ENCODE peak calls at places on chromosomes 16 and 17, in ten cellular contexts. V, L, W, U, G, O, N, Y, H and E are unnamed samples. For H3K9me3, the result is how much of the 10 kb centered on the place peaks cover.

GRCh38 chr16:86573646-86574508 is 4.5 kb upstream of the FOXL1 start:
- DNase-seq in W (no peak), L (no peak), Y (no peak), N (no peak), G (no peak), H (no peak), V (no peak), O (no peak), U (no peak), E (no peak)

GRCh38 chr17:42517516-42517915 is 18.5 kb upstream of the NAGLU start:
- DNase-seq in L (peak), Y (peak), O (peak), N (peak), G (no peak), H (peak), U (peak), V (no peak), W (peak), E (peak)

GRCh38 chr17:55215711-55216110 is 49.0 kb upstream of the HLF start:
- DNase-seq in V (no peak), L (no peak), H (no peak), O (no peak), Y (no peak), W (no peak), N (no peak), G (no peak), U (no peak), E (no peak)

GRCh38 chr16:55672471-55672870 is 16.7 kb downstream of the SLC6A2 start:
- DNase-seq in H (peak), Y (no peak), N (no peak), U (no peak), L (peak), W (peak), O (no peak), V (no peak), G (no peak), E (no peak)

GRCh38 chr17:77394540-77395295 is 253.9 kb downstream of the SEC14L1 start:
- DNase-seq in W (no peak), G (no peak), L (peak), N (no peak), U (peak), O (no peak), Y (no peak), H (no peak), V (no peak), E (peak)

GRCh38 chr17:28384281-28385036 is 13.0 kb downstream of the SARM1 start:
- DNase-seq in N (no peak), G (no peak), W (no peak), L (no peak), U (peak), Y (peak), V (no peak), H (peak), O (peak), E (peak)

GRCh38 chr16:52265446-52265861 is 281.5 kb downstream of the TOX3 start:
- DNase-seq in H (no peak), G (no peak), V (no peak), L (no peak), U (no peak), W (no peak), N (no peak), Y (no peak), O (peak), E (no peak)

GRCh38 chr17:19876524-19877161 is 8.9 kb upstream of the ULK2 start:
- DNase-seq in O (no peak), W (peak), H (peak), G (no peak), N (no peak), Y (peak), U (no peak), V (no peak), L (peak), E (peak)

GRCh38 chr17:64777413-64778101 is 115.5 kb upstream of the SMURF2 start:
- DNase-seq in G (no peak), H (peak), O (no peak), U (peak), N (no peak), W (no peak), L (no peak), V (no peak), Y (no peak), E (peak)

GRCh38 chr17:8563981-8564602 is 66.4 kb downstream of the MYH10 start:
- DNase-seq in G (no peak), H (no peak), V (no peak), O (no peak), W (no peak), Y (no peak), N (no peak), U (no peak), L (no peak), E (no peak)

GRCh38 chr17:72034000-72034399 is 86.8 kb upstream of the SOX9 start:
- DNase-seq in W (no peak), N (no peak), U (no peak), G (no peak), V (no peak), O (no peak), L (no peak), Y (no peak), H (no peak), E (no peak)

GRCh38 chr16:85126731-85127662 is 14.7 kb upstream of the CIBAR2 start:
- DNase-seq in H (no peak), G (no peak), O (no peak), N (peak), Y (no peak), V (no peak), L (peak), W (peak), U (no peak), E (no peak)

GRCh38 chr17:74080936-74081335 is 122.5 kb upstream of the RPL38 start:
- DNase-seq in N (no peak), Y (no peak), U (no peak), V (no peak), L (no peak), H (no peak), O (no peak), G (no peak), W (no peak), E (no peak)

GRCh38 chr17:4599505-4600281 is 15.4 kb downstream of the SMTNL2 start:
- DNase-seq in U (no peak), G (no peak), H (peak), Y (no peak), N (peak), L (peak), O (peak), W (peak), V (no peak), E (peak)

GRCh38 chr16:55349867-55350266 is 25.9 kb downstream of the IRX6 start:
- DNase-seq in W (no peak), N (no peak), V (no peak), Y (no peak), O (no peak), H (no peak), L (no peak), U (no peak), G (no peak), E (no peak)

GRCh38 chr17:68512967-68513474 is 791 bp downstream of the PRKAR1A start:
- DNase-seq in Y (no peak), N (no peak), L (peak), W (peak), V (no peak), H (no peak), U (no peak), G (no peak), O (peak), E (peak)

GRCh38 chr17:4509923-4510614 is 11.4 kb downstream of the SPNS2 start:
- DNase-seq in W (peak), L (peak), H (peak), U (no peak), N (no peak), G (no peak), Y (no peak), O (no peak), V (no peak), E (no peak)

GRCh38 chr17:15334266-15334665 is 7.1 kb downstream of the TEKT3 start:
- DNase-seq in O (no peak), V (no peak), H (no peak), N (no peak), G (no peak), W (no peak), L (no peak), Y (no peak), U (no peak), E (no peak)

GRCh38 chr16:54283735-54284318 is 2.8 kb downstream of the IRX3 start:
- DNase-seq in W (no peak), L (no peak), U (no peak), V (no peak), O (no peak), G (no peak), H (no peak), N (no peak), Y (no peak), E (no peak)

GRCh38 chr16:19424478-19424877 is 6.8 kb downstream of the TMC5 start:
- DNase-seq in V (no peak), O (no peak), U (peak), H (no peak), N (no peak), G (no peak), Y (no peak), W (no peak), L (no peak), E (no peak)

GRCh38 chr16:20166531-20167235 is 93.0 kb upstream of the GPR139 start:
- DNase-seq in W (no peak), L (no peak), O (peak), H (no peak), V (no peak), G (no peak), Y (no peak), U (no peak), N (no peak), E (no peak)

GRCh38 chr16:9279661-9280060 is 188.2 kb downstream of the HAPSTR1 start:
- DNase-seq in O (no peak), U (no peak), N (no peak), L (no peak), W (no peak), G (no peak), Y (no peak), H (no peak), V (no peak), E (no peak)

GRCh38 chr16:9275386-9275785 is 183.9 kb downstream of the HAPSTR1 start:
- DNase-seq in Y (no peak), N (no peak), G (no peak), V (no peak), O (no peak), W (no peak), U (no peak), H (no peak), L (no peak), E (no peak)

GRCh38 chr16:9280067-9280466 is 188.6 kb downstream of the HAPSTR1 start:
- DNase-seq in N (no peak), L (no peak), U (no peak), W (no peak), H (no peak), V (no peak), Y (no peak), O (no peak), G (no peak), E (no peak)

GRCh38 chr16:9270941-9271340 is 179.5 kb downstream of the HAPSTR1 start:
- DNase-seq in Y (no peak), U (no peak), G (no peak), V (no peak), N (no peak), H (no peak), L (no peak), O (no peak), W (no peak), E (no peak)

GRCh38 chr16:9275816-9276354 is 184.4 kb downstream of the HAPSTR1 start:
- DNase-seq in L (no peak), Y (no peak), W (no peak), V (no peak), N (no peak), O (no peak), U (no peak), G (no peak), H (no peak), E (no peak)
- H3K9me3 ChIP-seq in L (under half), Y (under half), W (under half), V (under half), N (under half), O (under half), U (under half), G (under half), H (under half), E (under half)

GRCh38 chr16:30979170-30980067 is 5.6 kb upstream of the HSD3B7 start:
- DNase-seq in O (no peak), U (no peak), L (no peak), N (no peak), V (no peak), W (no peak), G (no peak), Y (no peak), H (no peak), E (no peak)
- TF ChIP-seq CTCF in O (no peak), U (no peak), L (no peak), N (no peak), V (no peak), W (no peak), G (peak), Y (no peak), H (no peak), E (no peak)

GRCh38 chr16:31785126-31785525 is 88.5 kb upstream of the ZNF267 start:
- DNase-seq in N (no peak), O (no peak), U (no peak), Y (no peak), L (no peak), V (no peak), H (no peak), W (no peak), G (no peak), E (no peak)

GRCh38 chr16:31780342-31780741 is 93.3 kb upstream of the ZNF267 start:
- DNase-seq in G (no peak), U (no peak), L (no peak), W (no peak), V (no peak), Y (no peak), N (no peak), O (no peak), H (no peak), E (no peak)
- H3K9me3 ChIP-seq in G (under half), U (under half), L (under half), W (half or more), V (half or more), Y (half or more), N (under half), O (under half), H (half or more), E (under half)

GRCh38 chr17:21018894-21019293 is 23.9 kb downstream of the USP22 start:
- DNase-seq in N (no peak), G (no peak), Y (no peak), V (no peak), W (no peak), L (no peak), H (no peak), O (no peak), U (no peak), E (no peak)

GRCh38 chr17:21020622-21021021 is 22.2 kb downstream of the USP22 start:
- DNase-seq in Y (no peak), L (no peak), N (no peak), U (no peak), G (no peak), W (no peak), H (no peak), V (no peak), O (no peak), E (no peak)

GRCh38 chr17:21021208-21021803 is 21.5 kb downstream of the USP22 start:
- DNase-seq in O (no peak), W (no peak), N (no peak), Y (no peak), G (no peak), U (no peak), L (no peak), H (no peak), V (no peak), E (no peak)

GRCh38 chr17:21017861-21018260 is 24.9 kb downstream of the USP22 start:
- DNase-seq in H (no peak), Y (no peak), N (no peak), V (no peak), W (no peak), L (no peak), O (no peak), G (no peak), U (no peak), E (no peak)

GRCh38 chr17:21019976-21020575 is 22.7 kb downstream of the USP22 start:
- DNase-seq in L (no peak), G (no peak), O (peak), W (peak), Y (peak), H (peak), N (no peak), V (no peak), U (no peak), E (no peak)
- TF ChIP-seq CTCF in L (no peak), G (no peak), O (peak), W (peak), Y (no peak), H (peak), N (no peak), V (peak), U (peak), E (no peak)

GRCh38 chr16:68548947-68549346 is 9.9 kb downstream of the ZFP90 start:
- DNase-seq in Y (no peak), G (no peak), N (no peak), U (no peak), L (no peak), H (no peak), O (no peak), W (no peak), V (no peak), E (no peak)

DNA sequence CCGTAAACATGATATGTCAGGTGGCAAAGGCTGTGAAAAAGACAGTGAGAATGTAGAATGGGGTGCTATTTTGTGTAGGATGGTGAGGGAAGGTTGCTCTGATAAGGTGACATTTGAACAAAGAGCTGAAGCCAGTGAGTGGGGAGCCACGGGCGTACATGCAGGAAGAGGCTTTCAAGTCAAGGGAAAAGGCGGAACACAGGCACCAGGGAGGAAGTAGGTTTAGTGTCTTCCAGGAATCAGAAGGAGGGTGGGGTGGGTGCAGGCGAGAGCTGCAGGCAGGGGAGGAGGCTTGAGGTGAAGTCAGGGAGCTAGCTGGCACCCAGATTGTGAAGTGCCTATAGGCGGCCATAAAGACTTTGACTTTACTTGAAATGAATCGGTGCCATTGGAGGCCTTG is 14.1 kb downstream of the ZFP90 start:
- DNase-seq in L (no peak), W (no peak), V (no peak), N (no peak), O (no peak), H (no peak), Y (no peak), U (no peak), G (no peak), E (no peak)
- H3K9me3 ChIP-seq in L (under half), W (half or more), V (half or more), N (under half), O (under half), H (half or more), Y (half or more), U (under half), G (under half), E (under half)

DNA sequence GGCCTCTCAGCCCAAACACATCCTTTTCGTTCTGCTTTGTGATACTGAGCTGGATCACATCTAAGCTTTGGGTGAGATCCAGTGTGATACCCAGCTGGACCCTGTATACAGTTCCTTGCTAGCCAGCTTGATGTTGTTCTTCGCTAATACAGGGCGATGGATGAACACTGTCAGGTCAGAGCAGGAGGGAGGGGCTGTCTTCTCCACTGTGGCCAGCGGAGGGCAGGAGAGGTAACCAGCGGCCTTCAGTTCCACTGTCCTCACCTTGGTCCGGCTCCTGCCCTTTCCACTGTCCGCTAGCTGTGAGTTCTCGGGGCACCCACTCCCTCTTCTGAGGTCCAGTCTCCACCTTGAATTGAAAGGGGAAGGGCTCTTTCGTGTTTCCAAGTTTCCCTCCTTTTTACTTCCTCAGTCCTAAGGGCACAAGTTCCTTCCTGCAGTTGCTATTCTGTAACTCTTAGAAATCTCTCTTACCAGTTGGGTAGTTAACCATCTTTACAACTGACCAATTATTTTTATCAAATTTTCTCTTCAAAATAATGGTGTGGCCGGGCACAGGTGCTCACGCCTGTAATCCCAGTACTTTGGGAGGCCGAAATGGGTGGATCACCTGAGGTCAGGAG is 3.0 kb upstream of the ZNF213 start:
- DNase-seq in V (no peak), Y (peak), U (peak), L (no peak), H (no peak), N (no peak), W (peak), O (peak), G (no peak), E (peak)
- TF ChIP-seq CTCF in V (no peak), Y (peak), U (peak), L (peak), H (peak), N (no peak), W (peak), O (peak), G (peak), E (peak)

GRCh38 chr16:64615647-64616280 is 506.1 kb downstream of the CDH11 start:
- DNase-seq in W (no peak), N (no peak), U (no peak), V (no peak), Y (no peak), H (peak), G (no peak), O (no peak), L (no peak), E (peak)
- H3K9me3 ChIP-seq in W (under half), N (under half), U (under half), V (under half), Y (under half), H (under half), G (under half), O (under half), L (under half), E (under half)

DNA sequence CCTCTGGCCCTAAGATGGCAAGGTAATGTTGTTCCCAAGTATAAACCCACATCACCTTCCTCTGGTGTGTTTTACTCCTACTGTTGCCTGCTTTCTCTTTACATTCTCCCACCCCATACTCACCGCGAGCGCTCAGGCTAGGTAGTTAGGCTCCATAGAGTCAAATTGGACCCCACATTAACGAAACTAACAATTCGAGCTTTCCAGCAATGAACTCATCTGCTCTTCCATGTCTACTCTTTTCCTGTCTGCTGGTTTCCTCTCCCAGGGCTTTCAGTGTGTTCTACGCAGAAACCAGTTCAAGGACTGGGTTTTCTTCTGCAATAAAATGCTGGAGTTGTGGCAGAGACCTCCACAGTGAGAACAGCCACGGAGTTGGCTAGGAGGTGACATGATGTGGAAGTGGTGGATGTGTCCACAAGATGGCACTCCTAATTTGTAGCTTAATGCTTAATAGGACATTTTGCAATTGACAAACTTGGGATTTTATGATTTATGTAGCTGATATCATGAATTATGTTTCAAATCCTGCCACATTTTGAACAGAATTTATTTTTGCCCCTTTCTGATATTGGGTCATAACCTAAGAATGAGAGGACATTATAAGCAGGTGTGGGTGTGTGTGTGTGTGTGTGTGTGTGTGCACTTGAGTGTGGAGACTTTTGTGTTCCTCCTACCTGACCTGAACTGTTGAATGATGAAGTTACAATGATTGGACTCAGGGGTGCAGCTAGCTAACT is 2.2 kb upstream of the UQCRC2 start:
- DNase-seq in U (no peak), N (no peak), G (peak), Y (no peak), W (no peak), V (no peak), L (no peak), H (no peak), O (peak), E (peak)
- TF ChIP-seq CTCF in U (peak), N (no peak), G (peak), Y (peak), W (peak), V (peak), L (peak), H (peak), O (peak), E (no peak)

GRCh38 chr17:33892677-33893076 is 362.4 kb upstream of the CCL2 start:
- DNase-seq in G (no peak), L (no peak), U (no peak), N (no peak), H (no peak), Y (no peak), V (no peak), O (no peak), W (no peak), E (no peak)
- H3K9me3 ChIP-seq in G (under half), L (under half), U (under half), N (under half), H (under half), Y (under half), V (under half), O (under half), W (under half), E (under half)

GRCh38 chr17:56629450-56630187 is 36.1 kb downstream of the NOG start:
- DNase-seq in Y (no peak), G (no peak), V (no peak), U (no peak), L (no peak), N (no peak), H (no peak), O (peak), W (no peak), E (no peak)
- TF ChIP-seq CTCF in Y (peak), G (peak), V (no peak), U (no peak), L (no peak), N (no peak), H (peak), O (peak), W (no peak), E (no peak)